ENCODE peak calls at places on chromosomes 7 and 10, in four cellular contexts. C, E, X and W are unnamed samples.

GRCh38 chr7:27793780-27794179 is 53.8 kb downstream of the TAX1BP1 start:
- DNase-seq in C (no peak), E (no peak), X (no peak), W (no peak)

GRCh38 chr10:127999291-127999690 is 92.4 kb downstream of the PTPRE start:
- DNase-seq in E (no peak), X (no peak), C (no peak), W (no peak)

GRCh38 chr10:53536322-53536721 is 763.7 kb upstream of the MBL2 start:
- DNase-seq in C (no peak), X (no peak), E (no peak), W (no peak)

GRCh38 chr7:81604075-81604807 is 165.6 kb downstream of the HGF start:
- DNase-seq in E (no peak), C (no peak), X (peak), W (no peak)

GRCh38 chr10:127549009-127549408 is at the start of gene NPS:
- DNase-seq in X (no peak), C (no peak), E (no peak), W (no peak)

GRCh38 chr10:80662429-80663211 is 124.9 kb downstream of the SH2D4B start:
- DNase-seq in X (peak), C (peak), E (peak), W (peak)

GRCh38 chr7:26853788-26854393 is 10.5 kb downstream of the SKAP2 start:
- DNase-seq in X (no peak), C (no peak), E (no peak), W (no peak)

GRCh38 chr10:118151461-118151860 is 104.7 kb upstream of the RAB11FIP2 start:
- DNase-seq in C (no peak), E (no peak), X (no peak), W (no peak)

GRCh38 chr10:73493781-73494180 is 2.0 kb downstream of the PPP3CB start:
- DNase-seq in E (no peak), C (no peak), X (no peak), W (no peak)

GRCh38 chr10:126586878-126587277 is 83.6 kb downstream of the C10orf90 start:
- DNase-seq in X (no peak), E (no peak), C (no peak), W (no peak)

GRCh38 chr7:32259917-32260596 is 189.8 kb upstream of the PDE1C start:
- DNase-seq in E (no peak), X (no peak), C (no peak), W (no peak)

GRCh38 chr10:47190802-47191450 is 109.1 kb upstream of the GDF10 start:
- DNase-seq in E (no peak), X (no peak), C (no peak), W (no peak)

GRCh38 chr7:120825152-120825551 is 32.8 kb downstream of the TSPAN12 start:
- DNase-seq in E (no peak), C (no peak), X (no peak), W (no peak)

GRCh38 chr10:29370092-29370611 is 81.3 kb downstream of the LYZL1 start:
- DNase-seq in C (no peak), E (no peak), X (no peak), W (no peak)

GRCh38 chr10:23557777-23558176 is 118.9 kb downstream of the OTUD1 start:
- DNase-seq in C (no peak), X (no peak), E (no peak), W (no peak)

GRCh38 chr10:15253951-15254807 is 85.7 kb upstream of the NMT2 start:
- DNase-seq in E (no peak), C (no peak), X (no peak), W (no peak)

GRCh38 chr10:94462130-94462529 is 59.8 kb downstream of the TBC1D12 start:
- DNase-seq in E (no peak), X (no peak), C (no peak), W (no peak)

GRCh38 chr7:148772297-148773089 is 73.8 kb downstream of the CUL1 start:
- DNase-seq in E (no peak), X (peak), C (peak), W (no peak)

GRCh38 chr7:143492799-143493568 is 15.3 kb downstream of the TAS2R41 start:
- DNase-seq in C (no peak), X (no peak), E (no peak), W (no peak)

GRCh38 chr7:158705234-158705890 is 758 bp upstream of the NCAPG2 start:
- DNase-seq in E (no peak), C (no peak), X (no peak), W (no peak)

GRCh38 chr7:2041496-2042367 is 191.0 kb downstream of the MAD1L1 start:
- DNase-seq in X (no peak), E (no peak), C (no peak), W (no peak)